ENCODE peak calls at places on chromosomes 4 and X, in nine cellular contexts. O is upper lobe of left lung, M is upper lobe of right lung, X is tibial nerve, L is left lung, J is SK-N-SH, E is uterus, B is OCI-LY7, S is transverse colon. A is an unnamed sample.

GRCh38 chr4:5160668-5161067 is 109.4 kb downstream of the STK32B start:
- DNase-seq in O (no peak), M (no peak), X (no peak), L (no peak), J (no peak), E (no peak), B (no peak), S (no peak), A (no peak)

GRCh38 chr4:140243345-140243753 is 89.4 kb upstream of the MAML3 start:
- DNase-seq in O (peak; percentile 69), M (peak; percentile 67), X (no peak), L (peak; percentile 40), J (no peak), E (peak; percentile 59), B (peak; percentile 63), S (peak; percentile 73), A (no peak)

GRCh38 chrX:13142891-13143290 is 98.5 kb upstream of the FAM9C start:
- DNase-seq in O (no peak), M (no peak), X (no peak), L (no peak), J (no peak), E (no peak), B (no peak), S (peak; percentile 73), A (no peak)

GRCh38 chr4:174334628-174335027 is 50.9 kb downstream of the CEP44 start:
- DNase-seq in O (no peak), M (no peak), X (no peak), L (no peak), J (no peak), E (no peak), B (no peak), S (no peak), A (no peak)

GRCh38 chr4:85039526-85039925 is 73.0 kb upstream of the WDFY3 start:
- DNase-seq in O (no peak), M (no peak), X (no peak), L (no peak), J (no peak), E (no peak), B (no peak), S (no peak), A (no peak)

GRCh38 chrX:37692918-37693317 is 7.3 kb downstream of the XK start:
- DNase-seq in O (no peak), M (no peak), X (no peak), L (no peak), J (no peak), E (no peak), B (no peak), S (no peak), A (no peak)

GRCh38 chrX:23888887-23889501 is 18.7 kb downstream of the APOO start:
- DNase-seq in O (no peak), M (no peak), X (no peak), L (no peak), J (no peak), E (no peak), B (no peak), S (no peak), A (no peak)

GRCh38 chr4:151408630-151409469 is at the start of gene FHIP1A:
- DNase-seq in O (peak; percentile 92), M (peak; percentile 94), X (peak; percentile 30), L (peak; percentile 84), J (peak; percentile 86), E (peak; percentile 82), B (peak; percentile 63), S (peak; percentile 93), A (peak; percentile 9)

GRCh38 chrX:4322916-4323315 is 609.5 kb upstream of the PRKX start:
- DNase-seq in O (no peak), M (no peak), X (no peak), L (no peak), J (no peak), E (no peak), B (no peak), S (no peak), A (no peak)

GRCh38 chr4:118898221-118898620 is 9.6 kb downstream of the SYNPO2 start:
- DNase-seq in O (no peak), M (no peak), X (no peak), L (no peak), J (no peak), E (no peak), B (no peak), S (no peak), A (no peak)

GRCh38 chr4:48570646-48571220 is 80.7 kb downstream of the ZAR1 start:
- DNase-seq in O (no peak), M (no peak), X (no peak), L (no peak), J (no peak), E (no peak), B (no peak), S (no peak), A (no peak)

GRCh38 chr4:48254381-48255072 is 15.1 kb downstream of the TEC start:
- DNase-seq in O (peak; percentile 53), M (no peak), X (no peak), L (peak; percentile 63), J (no peak), E (peak; percentile 16), B (no peak), S (no peak), A (no peak)

GRCh38 chr4:13170131-13170530 is 314.0 kb downstream of the RAB28 start:
- DNase-seq in O (no peak), M (no peak), X (no peak), L (no peak), J (no peak), E (no peak), B (no peak), S (no peak), A (no peak)

GRCh38 chr4:88860594-88860993 is 163.0 kb upstream of the NAP1L5 start:
- DNase-seq in O (no peak), M (no peak), X (no peak), L (no peak), J (no peak), E (no peak), B (no peak), S (no peak), A (no peak)

GRCh38 chr4:10380695-10381094 is 76.5 kb downstream of the ZNF518B start:
- DNase-seq in O (no peak), M (no peak), X (no peak), L (no peak), J (no peak), E (no peak), B (no peak), S (no peak), A (no peak)

GRCh38 chr4:2172161-2172560 is 69.8 kb downstream of the HAUS3 start:
- DNase-seq in O (no peak), M (no peak), X (no peak), L (no peak), J (no peak), E (no peak), B (no peak), S (no peak), A (no peak)

GRCh38 chr4:137892134-137892533 is 350.0 kb downstream of the SLC7A11 start:
- DNase-seq in O (no peak), M (no peak), X (no peak), L (no peak), J (no peak), E (no peak), B (no peak), S (no peak), A (no peak)

GRCh38 chr4:30962949-30963348 is 242.8 kb downstream of the PCDH7 start:
- DNase-seq in O (no peak), M (no peak), X (no peak), L (no peak), J (no peak), E (no peak), B (no peak), S (no peak), A (no peak)

GRCh38 chr4:20512053-20512810 is 188.0 kb upstream of the PACRGL start:
- DNase-seq in O (no peak), M (no peak), X (no peak), L (no peak), J (no peak), E (no peak), B (no peak), S (no peak), A (no peak)

GRCh38 chr4:20509315-20509714 is 190.9 kb upstream of the PACRGL start:
- DNase-seq in O (no peak), M (no peak), X (no peak), L (no peak), J (no peak), E (no peak), B (no peak), S (no peak), A (no peak)

GRCh38 chr4:20506827-20507226 is 193.4 kb upstream of the PACRGL start:
- DNase-seq in O (no peak), M (no peak), X (no peak), L (no peak), J (no peak), E (no peak), B (no peak), S (no peak), A (no peak)
- H3K27ac ChIP-seq in O (no peak overlapping the region), M (no peak overlapping the region), X (no peak overlapping the region), L (no peak overlapping the region), J (peak overlapping the region; percentile 58), E (no peak overlapping the region), B (no peak overlapping the region), S (no peak overlapping the region), A (no peak overlapping the region)

GRCh38 chr4:142203505-142203904 is 567.1 kb downstream of the IL15 start:
- DNase-seq in O (no peak), M (no peak), X (no peak), L (no peak), J (no peak), E (no peak), B (no peak), S (no peak), A (no peak)
- H3K27ac ChIP-seq in O (no peak overlapping the region), M (no peak overlapping the region), X (no peak overlapping the region), L (no peak overlapping the region), J (no peak overlapping the region), E (no peak overlapping the region), B (no peak overlapping the region), S (no peak overlapping the region), A (no peak overlapping the region)

DNA sequence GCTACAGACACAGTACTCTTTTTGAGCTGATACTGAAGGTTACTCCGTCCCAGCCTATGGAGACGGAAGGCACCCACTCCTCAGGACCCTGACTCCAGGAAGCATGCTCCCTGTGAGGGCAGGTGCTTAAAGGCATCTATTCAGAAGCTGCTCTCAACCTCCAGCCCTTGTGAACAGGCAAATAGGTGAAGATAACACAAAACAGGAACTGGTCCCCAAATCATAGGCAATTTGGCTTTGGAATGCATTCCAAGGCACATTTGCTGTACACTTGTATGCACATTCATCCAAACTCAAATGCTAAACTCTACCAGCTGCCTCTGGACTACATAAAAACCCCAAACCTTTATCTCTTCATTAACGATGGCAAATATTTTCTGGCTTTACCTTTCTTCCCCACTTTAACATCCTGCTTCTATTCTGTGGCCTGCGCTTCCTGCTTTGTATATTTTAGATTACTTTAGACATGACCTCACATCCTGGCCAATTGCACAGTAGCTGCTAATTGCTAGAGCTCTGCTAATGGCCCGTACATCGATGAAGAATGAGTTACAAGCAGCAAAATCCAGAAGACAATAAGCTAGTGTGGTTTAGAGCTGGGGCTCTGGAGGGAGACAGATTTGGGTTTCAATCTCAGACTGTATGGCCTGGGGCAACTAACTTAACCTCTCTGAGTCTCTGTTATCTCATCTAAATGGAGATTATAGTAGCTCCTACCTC is 3.2 kb downstream of the SEL1L3 start:
- DNase-seq in O (no peak), M (no peak), X (no peak), L (no peak), J (peak; percentile 31), E (no peak), B (peak; percentile 80), S (no peak), A (no peak)
- H3K27ac ChIP-seq in O (peak overlapping the region; percentile 93), M (peak overlapping the region; percentile 86), X (no peak overlapping the region), L (peak overlapping the region; percentile 93), J (no peak overlapping the region), E (no peak overlapping the region), B (peak overlapping the region; percentile 88), S (peak overlapping the region; percentile 88), A (no peak overlapping the region)

GRCh38 chr4:3441501-3442459 is at the start of gene HGFAC:
- DNase-seq in O (no peak), M (no peak), X (no peak), L (no peak), J (no peak), E (no peak), B (no peak), S (no peak), A (no peak)
- H3K27ac ChIP-seq in O (no peak within 1 kb of the TSS), M (no peak within 1 kb of the TSS), X (no peak within 1 kb of the TSS), L (no peak within 1 kb of the TSS), J (no peak within 1 kb of the TSS), E (no peak within 1 kb of the TSS), B (no peak within 1 kb of the TSS), S (no peak within 1 kb of the TSS), A (no peak within 1 kb of the TSS)

A was measured in caudate nucleus.